ENCODE peak calls at places on chromosomes 5 and 9, in eight cellular contexts. O, Q, S, P, V, Y, J and B are unnamed samples.

GRCh38 chr5:78537821-78538220 is 110.8 kb downstream of the LHFPL2 start:
- DNase-seq in O (peak; percentile 65), Q (peak; percentile 27), S (peak; percentile 78), P (no peak), V (no peak), Y (peak; percentile 62), J (no peak), B (peak; percentile 82)

GRCh38 chr5:4941957-4942830 is 197.9 kb upstream of the ADAMTS16 start:
- DNase-seq in O (peak; percentile 25), Q (peak; percentile 29), S (peak; percentile 1), P (no peak), V (no peak), Y (peak; percentile 62), J (no peak), B (peak; percentile 29)

GRCh38 chr9:107213561-107214028 is 69.5 kb upstream of the RAD23B start:
- DNase-seq in O (peak; percentile 55), Q (peak; percentile 9), S (no peak), P (peak; percentile 94), V (peak; percentile 94), Y (no peak), J (no peak), B (peak; percentile 19)

GRCh38 chr5:62720036-62720441 is 141.4 kb downstream of the LRRC70 start:
- DNase-seq in O (peak; percentile 58), Q (peak; percentile 50), S (no peak), P (no peak), V (no peak), Y (no peak), J (no peak), B (peak; percentile 91)

GRCh38 chr5:71582945-71583584 is 4.1 kb upstream of the MCCC2 start:
- DNase-seq in O (no peak), Q (no peak), S (no peak), P (no peak), V (no peak), Y (no peak), J (no peak), B (no peak)

GRCh38 chr9:121743441-121744001 is 92.1 kb downstream of the DAB2IP start:
- DNase-seq in O (peak; percentile 90), Q (no peak), S (peak; percentile 86), P (no peak), V (peak; percentile 58), Y (peak; percentile 86), J (no peak), B (peak; percentile 89)

GRCh38 chr9:127123239-127123935 is 952 bp upstream of the ANGPTL2 start:
- DNase-seq in O (no peak), Q (no peak), S (no peak), P (no peak), V (no peak), Y (peak; percentile 67), J (no peak), B (peak; percentile 86)

GRCh38 chr9:131593255-131593820 is 48.0 kb downstream of the PRRT1B start:
- DNase-seq in O (no peak), Q (no peak), S (no peak), P (no peak), V (no peak), Y (no peak), J (no peak), B (no peak)

GRCh38 chr5:170192829-170193228 is 40.0 kb upstream of the C5orf58 start:
- DNase-seq in O (no peak), Q (no peak), S (no peak), P (no peak), V (no peak), Y (no peak), J (no peak), B (no peak)

GRCh38 chr9:129458155-129458661 is 162.7 kb downstream of the C9orf50 start:
- DNase-seq in O (no peak), Q (peak; percentile 53), S (peak; percentile 63), P (no peak), V (no peak), Y (no peak), J (peak; percentile 43), B (peak; percentile 77)

GRCh38 chr5:142640316-142641005 is 45.4 kb downstream of the FGF1 start:
- DNase-seq in O (no peak), Q (no peak), S (no peak), P (no peak), V (no peak), Y (no peak), J (no peak), B (no peak)

GRCh38 chr9:84932915-84933527 is 263.5 kb downstream of the NTRK2 start:
- DNase-seq in O (no peak), Q (no peak), S (peak; percentile 58), P (no peak), V (no peak), Y (no peak), J (no peak), B (peak; percentile 71)

GRCh38 chr5:14428302-14429081 is 153.1 kb upstream of the OTULINL start:
- DNase-seq in O (no peak), Q (no peak), S (no peak), P (no peak), V (no peak), Y (no peak), J (no peak), B (no peak)

GRCh38 chr5:67375606-67376005 is 179.0 kb upstream of the CD180 start:
- DNase-seq in O (no peak), Q (no peak), S (no peak), P (no peak), V (no peak), Y (no peak), J (no peak), B (no peak)

GRCh38 chr9:125549465-125550215 is 157.4 kb downstream of the MAPKAP1 start:
- DNase-seq in O (peak; percentile 41), Q (no peak), S (peak; percentile 37), P (no peak), V (no peak), Y (peak; percentile 80), J (no peak), B (no peak)